ENCODE peak calls at places on chromosomes 12 and 14, in eight cellular contexts. M, Z, N, Y, L, C, O and I are unnamed samples.

GRCh38 chr12:50314629-50315312 is 31.5 kb upstream of the LIMA1 start:
- DNase-seq in M (peak; percentile 57), Z (peak; percentile 48), N (peak; percentile 49), Y (no peak), L (peak; percentile 81), C (no peak), O (peak; percentile 40), I (peak; percentile 65)

GRCh38 chr12:2258035-2258434 is 205.2 kb downstream of the CACNA1C start:
- DNase-seq in M (no peak), Z (no peak), N (no peak), Y (no peak), L (peak; percentile 67), C (no peak), O (no peak), I (no peak)

GRCh38 chr12:6821674-6822433 is at the start of gene GPR162:
- DNase-seq in M (no peak), Z (no peak), N (no peak), Y (no peak), L (peak; percentile 72), C (peak; percentile 60), O (no peak), I (no peak)

GRCh38 chr12:44774815-44775411 is 101.2 kb downstream of the NELL2 start:
- DNase-seq in M (peak; percentile 35), Z (peak; percentile 3), N (peak; percentile 55), Y (no peak), L (peak; percentile 7), C (no peak), O (peak; percentile 15), I (peak; percentile 31)

GRCh38 chr12:128269108-128269713 is 2.2 kb downstream of the TMEM132C start:
- DNase-seq in M (no peak), Z (no peak), N (no peak), Y (no peak), L (no peak), C (no peak), O (no peak), I (no peak)

GRCh38 chr12:64894827-64895475 is 70.5 kb downstream of the TBC1D30 start:
- DNase-seq in M (no peak), Z (no peak), N (no peak), Y (no peak), L (no peak), C (no peak), O (peak; percentile 68), I (no peak)

GRCh38 chr12:103928736-103929050 is 1.5 kb upstream of the HSP90B1 start:
- DNase-seq in M (peak; percentile 27), Z (no peak), N (peak; percentile 90), Y (peak; percentile 80), L (no peak), C (peak; percentile 20), O (no peak), I (no peak)

GRCh38 chr12:67442347-67442841 is 173.2 kb downstream of the CAND1 start:
- DNase-seq in M (no peak), Z (no peak), N (no peak), Y (no peak), L (no peak), C (no peak), O (no peak), I (no peak)

GRCh38 chr12:117322428-117322827 is 39.0 kb downstream of the NOS1 start:
- DNase-seq in M (no peak), Z (no peak), N (no peak), Y (no peak), L (no peak), C (no peak), O (no peak), I (no peak)

GRCh38 chr14:23055621-23056256 is 1.6 kb downstream of the CDH24 start:
- DNase-seq in M (peak; percentile 39), Z (no peak), N (no peak), Y (no peak), L (peak; percentile 34), C (no peak), O (no peak), I (no peak)

GRCh38 chr14:101709962-101710891 is 51.3 kb upstream of the PPP2R5C start:
- DNase-seq in M (no peak), Z (no peak), N (no peak), Y (no peak), L (no peak), C (no peak), O (peak; percentile 36), I (no peak)

GRCh38 chr14:67610491-67610890 is 9.2 kb upstream of the ARG2 start:
- DNase-seq in M (no peak), Z (no peak), N (no peak), Y (no peak), L (no peak), C (no peak), O (no peak), I (no peak)

GRCh38 chr12:69553626-69554248 is 31.5 kb upstream of the CCT2 start:
- DNase-seq in M (peak; percentile 13), Z (no peak), N (peak; percentile 28), Y (no peak), L (peak; percentile 75), C (no peak), O (peak; percentile 87), I (peak; percentile 24)

GRCh38 chr12:104602426-104602825 is 145.7 kb downstream of the CHST11 start:
- DNase-seq in M (no peak), Z (no peak), N (no peak), Y (no peak), L (no peak), C (no peak), O (no peak), I (no peak)

GRCh38 chr12:79778802-79779201 is 88.0 kb upstream of the PAWR start:
- DNase-seq in M (no peak), Z (no peak), N (no peak), Y (no peak), L (no peak), C (no peak), O (no peak), I (no peak)

GRCh38 chr14:37027188-37027824 is 145.1 kb downstream of the SLC25A21 start:
- DNase-seq in M (no peak), Z (no peak), N (no peak), Y (no peak), L (no peak), C (no peak), O (no peak), I (no peak)

GRCh38 chr14:37021406-37021805 is 151.0 kb downstream of the SLC25A21 start:
- DNase-seq in M (no peak), Z (no peak), N (no peak), Y (no peak), L (no peak), C (no peak), O (no peak), I (no peak)

GRCh38 chr14:37018571-37019240 is 153.7 kb downstream of the SLC25A21 start:
- DNase-seq in M (no peak), Z (no peak), N (no peak), Y (no peak), L (no peak), C (no peak), O (no peak), I (no peak)

GRCh38 chr14:37019488-37019887 is 152.9 kb downstream of the SLC25A21 start:
- DNase-seq in M (no peak), Z (no peak), N (no peak), Y (no peak), L (no peak), C (no peak), O (no peak), I (no peak)

GRCh38 chr14:37024166-37024565 is 148.2 kb downstream of the SLC25A21 start:
- DNase-seq in M (no peak), Z (no peak), N (no peak), Y (no peak), L (no peak), C (no peak), O (peak; percentile 21), I (no peak)
- TF ChIP-seq CTCF in M (no peak), Z (no peak), N (no peak), Y (no peak), L (no peak), C (no peak), O (no peak), I (no peak)

GRCh38 chr14:29800961-29801360 is 126.7 kb downstream of the PRKD1 start:
- DNase-seq in M (no peak), Z (no peak), N (no peak), Y (no peak), L (no peak), C (no peak), O (no peak), I (no peak)
- TF ChIP-seq CTCF in M (no peak), Z (no peak), N (no peak), Y (no peak), L (no peak), C (no peak), O (peak; percentile 20), I (no peak)

GRCh38 chr12:62800707-62801400 is 134.1 kb downstream of the PPM1H start:
- DNase-seq in M (no peak), Z (peak; percentile 94), N (no peak), Y (no peak), L (no peak), C (no peak), O (no peak), I (no peak)

GRCh38 chr12:62803756-62804155 is 131.2 kb downstream of the PPM1H start:
- DNase-seq in M (no peak), Z (no peak), N (no peak), Y (no peak), L (no peak), C (no peak), O (no peak), I (no peak)

GRCh38 chr12:62802321-62802720 is 132.6 kb downstream of the PPM1H start:
- DNase-seq in M (no peak), Z (no peak), N (no peak), Y (no peak), L (no peak), C (no peak), O (peak; percentile 75), I (no peak)

GRCh38 chr12:62801796-62802195 is 133.2 kb downstream of the PPM1H start:
- DNase-seq in M (no peak), Z (no peak), N (no peak), Y (no peak), L (no peak), C (no peak), O (no peak), I (no peak)

GRCh38 chr12:62802981-62803380 is 132.0 kb downstream of the PPM1H start:
- DNase-seq in M (no peak), Z (no peak), N (no peak), Y (no peak), L (no peak), C (no peak), O (no peak), I (no peak)
- TF ChIP-seq CTCF in M (no peak), Z (no peak), N (no peak), Y (no peak), L (no peak), C (no peak), O (no peak), I (no peak)

DNA sequence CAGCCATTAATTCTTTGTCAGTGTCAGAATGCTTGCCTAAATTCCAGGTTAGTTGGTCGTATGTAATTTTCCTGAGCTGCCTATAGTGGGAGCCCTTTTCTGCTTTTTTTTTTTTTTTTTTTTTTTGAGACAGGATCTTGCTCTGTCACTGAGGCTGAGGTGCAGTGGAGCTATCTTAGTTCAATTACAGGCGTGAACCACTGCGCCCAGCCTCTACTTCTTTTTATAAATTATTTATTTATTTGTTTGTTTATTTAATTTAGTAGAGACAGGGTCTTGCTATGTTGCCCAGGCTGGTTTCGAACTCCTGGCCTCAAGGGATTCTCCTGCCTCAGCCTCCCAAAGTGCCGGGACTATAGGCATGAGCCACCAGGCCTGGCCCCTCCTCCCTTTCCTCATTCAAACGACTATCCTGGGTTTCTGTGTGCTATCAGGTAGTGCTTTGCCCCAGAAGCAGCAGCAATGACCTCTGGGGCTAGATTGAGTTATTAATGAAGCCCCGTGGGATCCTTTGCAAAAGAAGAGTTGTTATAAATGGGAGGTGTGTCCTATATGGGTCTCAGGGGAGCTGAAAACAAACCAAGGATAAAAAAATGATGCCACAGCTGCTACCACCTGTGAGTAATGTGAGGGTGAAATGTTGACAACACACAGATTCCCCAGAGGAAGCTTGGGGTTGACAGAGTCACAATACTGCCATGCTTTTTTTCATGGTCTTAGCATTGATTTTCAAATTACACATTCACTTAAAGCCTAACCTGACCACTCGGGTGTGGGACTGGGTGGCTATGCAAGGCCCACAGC is 34.6 kb upstream of the NFKBIA start:
- DNase-seq in M (peak; percentile 32), Z (no peak), N (peak; percentile 16), Y (peak; percentile 39), L (peak; percentile 22), C (no peak), O (no peak), I (peak; percentile 17)
- TF ChIP-seq CTCF in M (peak; percentile 42), Z (peak; percentile 53), N (peak; percentile 55), Y (peak; percentile 62), L (peak; percentile 63), C (no peak), O (peak; percentile 60), I (peak; percentile 59)